ENCODE peak calls at places on chromosomes 6 and 20, in ten cellular contexts. F is heart right ventricle, O is testis, G is GM06990, Q is heart left ventricle, H is adrenal gland, W is left lung, E is transverse colon, R is endothelial cell of umbilical vein, V is bronchial epithelial cell. Y is an unnamed sample. For H3K36me3, the result is how much of the 10 kb centered on the place peaks cover.

GRCh38 chr20:51533291-51534172 is 9.0 kb downstream of the NFATC2 start:
- DNase-seq in G (no peak), E (no peak), R (no peak), H (no peak), W (no peak), Q (no peak), F (no peak), O (no peak), V (peak), Y (no peak)

GRCh38 chr6:85404497-85405174 is 45.2 kb upstream of the NT5E start:
- DNase-seq in O (peak), F (no peak), H (no peak), W (no peak), Q (no peak), G (no peak), R (peak), E (peak), V (peak), Y (peak)

GRCh38 chr20:881051-881820 is 34.9 kb downstream of the ANGPT4 start:
- DNase-seq in F (no peak), W (no peak), R (peak), V (peak), E (no peak), H (no peak), Q (no peak), O (no peak), G (no peak), Y (no peak)

GRCh38 chr6:82205793-82206425 is 41.6 kb downstream of the IBTK start:
- DNase-seq in O (no peak), V (no peak), H (no peak), R (peak), E (no peak), G (no peak), W (no peak), F (no peak), Q (no peak), Y (no peak)

GRCh38 chr6:163298079-163298807 is 116.3 kb upstream of the QKI start:
- DNase-seq in E (no peak), V (no peak), R (no peak), G (no peak), F (no peak), Q (no peak), W (no peak), O (no peak), H (no peak), Y (no peak)

GRCh38 chr6:129575378-129576118 is 134.4 kb downstream of the ARHGAP18 start:
- DNase-seq in Q (no peak), E (no peak), W (no peak), O (no peak), H (no peak), F (no peak), V (peak), G (no peak), R (peak), Y (peak)

GRCh38 chr6:20922743-20923142 is 388.5 kb downstream of the CDKAL1 start:
- DNase-seq in H (no peak), Q (no peak), E (no peak), W (no peak), G (no peak), F (no peak), R (no peak), O (no peak), V (peak), Y (no peak)

GRCh38 chr6:123380257-123380656 is 256.5 kb downstream of the TRDN start:
- DNase-seq in V (peak), H (no peak), O (peak), G (no peak), F (no peak), Q (no peak), W (no peak), E (no peak), R (peak), Y (no peak)

GRCh38 chr6:7684843-7685242 is 41.1 kb upstream of the BMP6 start:
- DNase-seq in H (no peak), F (no peak), O (no peak), G (no peak), R (no peak), W (no peak), Q (no peak), V (no peak), E (no peak), Y (no peak)
- TF ChIP-seq CTCF in H (no peak), F (no peak), O (no peak), G (no peak), R (no peak), W (no peak), Q (no peak), V (no peak), E (no peak), Y (no peak)

GRCh38 chr6:119871520-119871919 is 522.0 kb upstream of the MAN1A1 start:
- DNase-seq in F (no peak), R (no peak), E (no peak), W (no peak), H (no peak), G (no peak), O (no peak), V (no peak), Q (no peak), Y (no peak)
- H3K36me3 ChIP-seq in F (under half), R (under half), E (under half), W (under half), H (under half), G (under half), O (under half), V (under half), Q (under half), Y (under half)

GRCh38 chr6:151546941-151547659 is 53.3 kb downstream of the CCDC170 start:
- DNase-seq in Q (no peak), H (no peak), E (no peak), F (no peak), V (no peak), W (no peak), R (no peak), O (peak), G (no peak), Y (no peak)
- TF ChIP-seq CTCF in Q (no peak), H (no peak), E (no peak), F (no peak), V (no peak), W (no peak), R (no peak), O (no peak), G (peak), Y (no peak)

DNA sequence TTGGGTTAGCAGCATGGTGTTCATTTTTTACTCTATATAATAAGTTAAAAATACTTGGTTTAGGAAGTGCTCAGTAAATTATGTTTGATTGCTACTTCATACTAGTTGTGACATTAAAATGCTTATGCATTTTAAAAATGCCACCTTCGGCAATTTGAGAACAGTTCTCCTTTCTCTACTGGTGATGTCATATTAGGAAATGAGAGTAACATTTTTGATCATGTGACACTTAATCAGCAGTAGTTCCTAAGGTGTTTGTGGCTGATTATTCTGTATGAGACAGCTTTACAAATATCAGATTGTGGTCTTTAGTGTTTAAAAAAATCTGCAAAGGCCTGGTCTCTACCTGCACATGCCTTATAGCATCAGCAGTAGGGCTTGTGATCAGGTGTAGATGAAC is 4.4 kb downstream of the GZF1 start:
- DNase-seq in G (no peak), E (no peak), H (no peak), R (peak), Q (no peak), V (peak), O (no peak), F (no peak), W (no peak), Y (no peak)
- H3K36me3 ChIP-seq in G (under half), E (under half), H (under half), R (under half), Q (under half), V (under half), O (under half), F (half or more), W (half or more), Y (under half)

GRCh38 chr20:20665933-20666332 is 46.5 kb downstream of the RALGAPA2 start:
- DNase-seq in O (no peak), E (no peak), F (no peak), G (no peak), W (no peak), H (no peak), Q (no peak), V (no peak), R (no peak), Y (no peak)

GRCh38 chr20:20666359-20666758 is 46.1 kb downstream of the RALGAPA2 start:
- DNase-seq in H (no peak), F (no peak), V (no peak), W (no peak), E (no peak), Q (no peak), O (no peak), R (peak), G (no peak), Y (no peak)

GRCh38 chr20:20664795-20665194 is 47.6 kb downstream of the RALGAPA2 start:
- DNase-seq in H (peak), O (peak), E (no peak), Q (no peak), W (no peak), V (peak), G (no peak), F (no peak), R (peak), Y (no peak)

GRCh38 chr20:20663841-20664240 is 48.6 kb downstream of the RALGAPA2 start:
- DNase-seq in O (no peak), E (no peak), G (no peak), V (peak), F (no peak), H (no peak), Q (no peak), W (no peak), R (no peak), Y (no peak)

GRCh38 chr20:20665200-20665599 is 47.2 kb downstream of the RALGAPA2 start:
- DNase-seq in Q (no peak), W (no peak), V (no peak), O (no peak), G (no peak), R (peak), E (no peak), H (no peak), F (no peak), Y (no peak)
- TF ChIP-seq CTCF in Q (no peak), W (no peak), V (no peak), O (no peak), G (no peak), R (no peak), E (no peak), H (no peak), F (no peak), Y (no peak)

DNA sequence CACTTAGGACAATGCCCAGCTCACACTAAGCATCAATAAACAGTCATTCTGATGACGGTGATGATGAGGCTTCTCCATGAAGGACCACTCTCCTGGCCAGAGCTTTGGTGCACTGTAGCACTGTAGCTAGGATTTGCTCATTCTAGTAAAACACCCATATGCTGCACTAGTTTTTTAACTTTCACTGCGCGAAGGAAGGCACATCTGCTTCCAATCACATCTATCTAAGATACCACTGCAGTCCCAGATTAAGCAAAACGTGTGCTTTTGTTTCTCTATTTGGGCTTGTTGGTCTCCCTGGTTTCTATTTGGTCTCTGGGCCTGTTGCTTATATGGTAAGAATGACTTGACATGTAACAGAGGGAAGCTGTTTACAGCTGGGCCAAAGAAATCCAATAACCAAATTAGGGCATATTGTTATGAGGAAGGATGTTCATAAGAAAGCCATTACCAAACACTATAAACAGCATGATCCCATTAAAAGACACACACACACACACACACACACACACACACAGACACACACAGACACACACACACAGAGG is 62.4 kb downstream of the FAM229B start:
- DNase-seq in Q (no peak), F (no peak), E (no peak), V (no peak), W (no peak), H (no peak), R (no peak), O (no peak), G (no peak), Y (peak)
- H3K36me3 ChIP-seq in Q (under half), F (half or more), E (under half), V (under half), W (under half), H (under half), R (under half), O (under half), G (under half), Y (under half)

GRCh38 chr20:31738729-31739549 is at the start of gene TPX2:
- DNase-seq in W (peak), O (peak), Q (peak), V (peak), R (peak), G (peak), F (peak), H (peak), E (peak), Y (peak)
- TF ChIP-seq CTCF in W (no peak), O (no peak), Q (no peak), V (peak), R (no peak), G (peak), F (no peak), H (peak), E (peak), Y (peak)

GRCh38 chr20:35709269-35709668 is 10.1 kb downstream of the ROMO1 start:
- DNase-seq in V (no peak), R (no peak), G (no peak), Q (no peak), O (no peak), W (no peak), F (no peak), E (no peak), H (no peak), Y (no peak)
- H3K36me3 ChIP-seq in V (under half), R (under half), G (under half), Q (half or more), O (under half), W (half or more), F (half or more), E (half or more), H (under half), Y (under half)

GRCh38 chr6:44001318-44001868 is 125.9 kb downstream of the MRPL14 start:
- DNase-seq in H (no peak), F (no peak), O (no peak), G (peak), R (peak), V (no peak), E (no peak), Q (peak), W (no peak), Y (no peak)
- TF ChIP-seq CTCF in H (no peak), F (no peak), O (no peak), G (peak), R (peak), V (peak), E (no peak), Q (no peak), W (peak), Y (peak)

GRCh38 chr6:107274288-107274687 is 159.0 kb upstream of the BEND3 start:
- DNase-seq in Q (no peak), R (no peak), V (no peak), F (no peak), G (no peak), H (no peak), W (no peak), E (no peak), O (no peak), Y (no peak)
- H3K36me3 ChIP-seq in Q (under half), R (under half), V (under half), F (under half), G (under half), H (under half), W (under half), E (under half), O (under half), Y (under half)

Y was measured in BJ.